ENCODE peak calls at places on chromosomes 5 and 9, in nine cellular contexts. L is IMR-90, F is heart left ventricle, G is HCT116, J is sigmoid colon, Y is upper lobe of left lung, M is body of pancreas, N is GM12891, K is HepG2. E is an unnamed sample.

GRCh38 chr5:139709587-139710369 is 61.6 kb downstream of the CXXC5 start:
- DNase-seq in K (no peak), F (peak), J (no peak), M (no peak), L (no peak), G (no peak), N (no peak), Y (no peak), E (peak)

GRCh38 chr9:88535226-88535931 is 401 bp downstream of the NXNL2 start:
- DNase-seq in Y (peak), J (no peak), N (no peak), G (no peak), K (no peak), M (peak), F (no peak), L (no peak), E (no peak)

GRCh38 chr9:97895695-97896332 is 26.5 kb downstream of the TRMO start:
- DNase-seq in M (no peak), K (peak), G (peak), L (peak), N (no peak), F (no peak), Y (no peak), J (no peak), E (peak)

GRCh38 chr9:129320575-129321311 is 142.7 kb upstream of the IER5L start:
- DNase-seq in F (peak), J (peak), N (peak), M (peak), L (peak), K (peak), G (no peak), Y (peak), E (no peak)

GRCh38 chr9:87716141-87716540 is 9.8 kb upstream of the CTSL start:
- DNase-seq in G (no peak), J (no peak), N (no peak), F (no peak), L (no peak), Y (no peak), M (no peak), K (no peak), E (no peak)

GRCh38 chr9:81264516-81264915 is 424.8 kb downstream of the TLE1 start:
- DNase-seq in L (peak), K (no peak), G (no peak), J (no peak), Y (no peak), F (peak), N (no peak), M (no peak), E (no peak)

GRCh38 chr9:20024159-20024571 is 235.3 kb upstream of the SLC24A2 start:
- DNase-seq in Y (no peak), K (no peak), G (no peak), J (no peak), L (peak), N (no peak), M (peak), F (no peak), E (no peak)

GRCh38 chr5:125401724-125402622 is 655.5 kb upstream of the ZNF608 start:
- DNase-seq in J (no peak), Y (no peak), M (no peak), K (no peak), F (no peak), L (no peak), G (no peak), N (no peak), E (no peak)

GRCh38 chr5:100131161-100131560 is 404.0 kb upstream of the FAM174A start:
- DNase-seq in J (no peak), Y (no peak), F (no peak), G (no peak), M (no peak), K (no peak), L (no peak), N (no peak), E (no peak)

GRCh38 chr9:121690316-121690715 is 38.9 kb downstream of the DAB2IP start:
- DNase-seq in M (no peak), Y (no peak), K (no peak), N (no peak), L (no peak), F (no peak), G (no peak), J (no peak), E (no peak)

GRCh38 chr9:4197548-4197947 is 102.3 kb downstream of the GLIS3 start:
- DNase-seq in K (peak), F (no peak), G (no peak), Y (no peak), L (no peak), J (no peak), M (no peak), N (peak), E (no peak)

GRCh38 chr9:113511856-113512761 is 48.6 kb downstream of the RGS3 start:
- DNase-seq in L (peak), M (no peak), G (no peak), F (no peak), J (no peak), N (no peak), Y (no peak), K (no peak), E (no peak)

GRCh38 chr9:126510564-126510963 is 103.2 kb upstream of the LMX1B start:
- DNase-seq in Y (no peak), F (no peak), G (no peak), K (no peak), N (no peak), L (no peak), J (peak), M (no peak), E (no peak)

GRCh38 chr5:143014017-143014651 is 244.0 kb downstream of the ARHGAP26 start:
- DNase-seq in M (no peak), Y (peak), L (no peak), K (no peak), J (no peak), N (no peak), G (no peak), F (no peak), E (peak)

GRCh38 chr9:127858041-127858512 is 3.6 kb upstream of the ENG start:
- DNase-seq in N (no peak), Y (no peak), K (no peak), F (peak), J (no peak), L (no peak), M (peak), G (no peak), E (peak)

GRCh38 chr9:122930933-122931850 is at the start of gene ZBTB26:
- DNase-seq in J (peak), G (peak), K (peak), F (peak), N (peak), Y (peak), L (peak), M (peak), E (peak)
- TF ChIP-seq POLR2A in J (no peak), G (peak), K (peak), F (no peak), N (peak), Y (peak), L (peak), M (peak), E (peak)

DNA sequence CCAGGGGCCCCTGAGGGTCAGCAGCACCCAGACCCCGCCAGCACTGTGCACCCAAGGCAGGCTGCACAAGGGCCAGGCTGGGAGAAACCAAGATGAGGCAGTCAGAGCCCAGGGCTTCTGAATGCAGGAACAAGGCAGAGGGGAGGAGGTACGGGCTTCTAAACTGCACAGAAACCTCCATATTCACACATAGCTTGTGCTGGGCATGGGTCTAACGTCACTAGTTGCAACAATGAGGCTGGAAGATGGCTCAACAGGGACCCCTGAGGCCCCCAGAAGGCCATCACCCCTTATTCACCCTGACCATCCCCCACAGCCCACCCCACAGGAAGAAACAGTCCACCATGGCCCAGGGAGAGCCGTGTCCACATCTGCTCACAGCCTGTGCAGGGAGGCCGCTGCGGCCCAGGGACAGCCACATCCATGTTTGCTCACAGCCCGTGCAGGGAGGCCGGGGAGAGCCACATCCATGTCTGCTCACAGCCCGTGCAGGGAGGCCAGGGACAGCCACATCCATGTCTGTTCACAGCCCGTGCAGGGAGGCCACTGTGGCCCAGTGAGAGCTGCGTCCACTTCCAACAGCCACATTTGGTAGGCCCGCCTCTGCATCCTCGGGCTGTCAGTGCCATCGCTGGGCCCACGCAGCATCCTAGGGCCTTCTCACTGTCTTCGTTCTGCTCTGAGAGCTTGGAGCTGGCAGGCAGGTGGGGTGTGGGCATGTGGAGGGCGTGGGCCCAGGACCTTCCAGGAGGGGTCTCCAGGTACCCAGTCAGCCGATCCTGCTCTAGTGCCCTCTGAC is 38.2 kb downstream of the LPCAT1 start:
- DNase-seq in K (no peak), M (no peak), J (no peak), N (no peak), L (no peak), F (no peak), G (no peak), Y (no peak), E (no peak)
- TF ChIP-seq POLR2A in K (peak), M (no peak), J (no peak), N (peak), L (no peak), F (no peak), G (no peak), Y (no peak), E (no peak)

GRCh38 chr9:35619800-35620158 is 1.6 kb upstream of the CD72 start:
- DNase-seq in F (no peak), G (no peak), M (no peak), K (no peak), J (no peak), N (no peak), Y (no peak), L (no peak), E (no peak)

GRCh38 chr9:35618854-35619799 is 914 bp upstream of the CD72 start:
- DNase-seq in G (no peak), M (no peak), K (no peak), N (no peak), J (no peak), F (no peak), L (peak), Y (peak), E (no peak)

GRCh38 chr9:35617548-35617947 is 665 bp downstream of the CD72 start:
- DNase-seq in G (no peak), L (no peak), J (no peak), K (no peak), N (no peak), Y (no peak), F (no peak), M (no peak), E (no peak)

GRCh38 chr9:35616681-35617459 is 1.3 kb downstream of the CD72 start:
- DNase-seq in L (peak), M (peak), K (no peak), G (no peak), Y (peak), F (peak), J (peak), N (peak), E (peak)

GRCh38 chr9:35618325-35618727 is at the start of gene CD72:
- DNase-seq in G (no peak), N (no peak), F (no peak), M (no peak), K (no peak), Y (no peak), J (no peak), L (no peak), E (no peak)
- TF ChIP-seq POLR2A in G (no peak), N (no peak), F (no peak), M (no peak), K (no peak), Y (peak), J (no peak), L (no peak), E (no peak)

GRCh38 chr9:77846957-77847574 is 184.5 kb downstream of the GNAQ start:
- DNase-seq in K (no peak), F (no peak), G (no peak), N (no peak), J (no peak), M (no peak), L (peak), Y (no peak), E (no peak)
- TF ChIP-seq POLR2A in K (no peak), F (no peak), G (no peak), N (no peak), J (no peak), M (no peak), L (no peak), Y (no peak), E (no peak)

E was measured in erythroblast.